ENCODE peak calls at places on chromosomes 13 and 19, in ten cellular contexts. A, S, B, I, W, O, V, Y, T and R are unnamed samples.

GRCh38 chr19:43782689-43783231 is 2.0 kb upstream of the KCNN4 start:
- DNase-seq in A (no peak), S (no peak), B (no peak), I (no peak), W (no peak), O (no peak), V (no peak), Y (no peak), T (no peak), R (no peak)

GRCh38 chr19:30155529-30156200 is 213.6 kb downstream of the URI1 start:
- DNase-seq in A (no peak), S (no peak), B (no peak), I (no peak), W (no peak), O (no peak), V (no peak), Y (no peak), T (no peak), R (no peak)

GRCh38 chr19:39400997-39401548 is 5.6 kb upstream of the ZFP36 start:
- DNase-seq in A (no peak), S (no peak), B (no peak), I (no peak), W (no peak), O (no peak), V (no peak), Y (no peak), T (no peak), R (no peak)

GRCh38 chr13:51524312-51524711 is 60.0 kb upstream of the WDFY2 start:
- DNase-seq in A (no peak), S (no peak), B (no peak), I (no peak), W (no peak), O (no peak), V (no peak), Y (no peak), T (no peak), R (peak; percentile 46)

GRCh38 chr13:26562538-26562890 is 5.0 kb downstream of the WASF3 start:
- DNase-seq in A (peak; percentile 31), S (no peak), B (no peak), I (no peak), W (no peak), O (no peak), V (no peak), Y (no peak), T (no peak), R (no peak)

GRCh38 chr13:105918842-105919741 is 616.4 kb downstream of the EFNB2 start:
- DNase-seq in A (peak; percentile 94), S (no peak), B (no peak), I (no peak), W (no peak), O (peak; percentile 88), V (no peak), Y (peak; percentile 54), T (peak; percentile 57), R (peak; percentile 74)

GRCh38 chr13:25958983-25959382 is 92.8 kb downstream of the SHISA2 start:
- DNase-seq in A (peak; percentile 45), S (no peak), B (no peak), I (no peak), W (no peak), O (no peak), V (no peak), Y (no peak), T (no peak), R (no peak)

GRCh38 chr13:91571681-91572080 is 173.3 kb downstream of the GPC5 start:
- DNase-seq in A (no peak), S (no peak), B (no peak), I (no peak), W (no peak), O (no peak), V (no peak), Y (no peak), T (no peak), R (no peak)

GRCh38 chr13:42762917-42763316 is 18.5 kb upstream of the FAM216B start:
- DNase-seq in A (peak; percentile 68), S (no peak), B (no peak), I (no peak), W (no peak), O (peak; percentile 97), V (no peak), Y (no peak), T (peak; percentile 8), R (peak; percentile 48)

GRCh38 chr19:4304509-4305252 is at the start of gene FSD1:
- DNase-seq in A (peak; percentile 62), S (no peak), B (no peak), I (peak; percentile 87), W (no peak), O (peak; percentile 40), V (peak; percentile 72), Y (no peak), T (peak; percentile 92), R (peak; percentile 27)

GRCh38 chr13:88823114-88823513 is 1151.9 kb downstream of the SLITRK5 start:
- DNase-seq in A (no peak), S (no peak), B (no peak), I (no peak), W (no peak), O (no peak), V (no peak), Y (no peak), T (no peak), R (no peak)

GRCh38 chr13:37648604-37649003 is 50.0 kb upstream of the POSTN start:
- DNase-seq in A (peak; percentile 40), S (no peak), B (no peak), I (no peak), W (no peak), O (peak; percentile 75), V (no peak), Y (no peak), T (no peak), R (peak; percentile 3)

GRCh38 chr13:37270206-37271001 is 164.9 kb upstream of the CSNK1A1L start:
- DNase-seq in A (no peak), S (no peak), B (no peak), I (no peak), W (no peak), O (no peak), V (no peak), Y (no peak), T (no peak), R (no peak)

GRCh38 chr19:35449347-35450043 is 1.4 kb downstream of the FFAR2 start:
- DNase-seq in A (no peak), S (no peak), B (no peak), I (no peak), W (no peak), O (no peak), V (no peak), Y (no peak), T (no peak), R (no peak)

GRCh38 chr13:99308481-99309087 is 1.4 kb upstream of the GPR183 start:
- DNase-seq in A (peak; percentile 49), S (no peak), B (no peak), I (no peak), W (no peak), O (peak; percentile 85), V (no peak), Y (no peak), T (no peak), R (no peak)

GRCh38 chr19:7970716-7971448 is 27.4 kb upstream of the TIMM44 start:
- DNase-seq in A (peak; percentile 25), S (no peak), B (no peak), I (peak; percentile 85), W (no peak), O (peak; percentile 25), V (no peak), Y (peak; percentile 18), T (peak; percentile 61), R (no peak)

GRCh38 chr13:67232384-67232783 is 2.2 kb upstream of the PCDH9 start:
- DNase-seq in A (no peak), S (no peak), B (no peak), I (no peak), W (peak; percentile 18), O (no peak), V (no peak), Y (no peak), T (no peak), R (no peak)

GRCh38 chr19:6412111-6412999 is 12.3 kb downstream of the KHSRP start:
- DNase-seq in A (no peak), S (no peak), B (no peak), I (peak; percentile 87), W (no peak), O (no peak), V (peak; percentile 51), Y (no peak), T (no peak), R (no peak)

GRCh38 chr19:12967907-12968306 is 1.5 kb upstream of the DAND5 start:
- DNase-seq in A (no peak), S (no peak), B (no peak), I (no peak), W (no peak), O (no peak), V (no peak), Y (no peak), T (no peak), R (no peak)

GRCh38 chr19:1608414-1609391 is 3.4 kb upstream of the UQCR11 start:
- DNase-seq in A (peak; percentile 27), S (no peak), B (no peak), I (no peak), W (no peak), O (no peak), V (peak; percentile 17), Y (no peak), T (no peak), R (no peak)

GRCh38 chr13:113061271-113061625 is 44.3 kb upstream of the F7 start:
- DNase-seq in A (no peak), S (no peak), B (peak; percentile 49), I (no peak), W (peak; percentile 88), O (no peak), V (no peak), Y (no peak), T (no peak), R (no peak)

GRCh38 chr13:110528371-110528770 is 33.2 kb downstream of the RAB20 start:
- DNase-seq in A (peak; percentile 21), S (no peak), B (no peak), I (no peak), W (peak; percentile 62), O (peak; percentile 95), V (no peak), Y (no peak), T (no peak), R (peak; percentile 65)

GRCh38 chr19:18399008-18399407 is 1.6 kb upstream of the LRRC25 start:
- DNase-seq in A (peak; percentile 45), S (no peak), B (no peak), I (no peak), W (no peak), O (peak; percentile 79), V (no peak), Y (peak; percentile 44), T (no peak), R (peak; percentile 89)

GRCh38 chr13:46992383-46992952 is 95.6 kb upstream of the HTR2A start:
- DNase-seq in A (peak; percentile 30), S (no peak), B (no peak), I (no peak), W (no peak), O (peak; percentile 17), V (no peak), Y (no peak), T (no peak), R (peak; percentile 4)

GRCh38 chr13:43822969-43823368 is 36.2 kb upstream of the ENOX1 start:
- DNase-seq in A (no peak), S (no peak), B (no peak), I (no peak), W (no peak), O (no peak), V (no peak), Y (no peak), T (no peak), R (no peak)

GRCh38 chr13:28100149-28101121 is at the start of gene FLT3:
- DNase-seq in A (peak; percentile 44), S (no peak), B (no peak), I (peak; percentile 73), W (no peak), O (peak; percentile 54), V (peak; percentile 15), Y (no peak), T (peak; percentile 25), R (peak; percentile 60)

GRCh38 chr19:19342086-19343015 is 21.7 kb downstream of the MAU2 start:
- DNase-seq in A (peak; percentile 37), S (peak; percentile 50), B (no peak), I (peak; percentile 78), W (no peak), O (peak; percentile 54), V (no peak), Y (peak; percentile 16), T (peak; percentile 74), R (peak; percentile 65)

GRCh38 chr13:35191883-35192282 is 249.8 kb downstream of the NBEA start:
- DNase-seq in A (peak; percentile 5), S (no peak), B (no peak), I (no peak), W (no peak), O (no peak), V (no peak), Y (no peak), T (no peak), R (no peak)